ENCODE peak calls at places on chromosomes 1 and 21, in eight cellular contexts. N is activated CD8-positive, alpha-beta memory T cell treated with anti-CD3 and anti-CD28 coated beads for 24 hours; D is epithelial cell of esophagus; B is stimulated activated CD4-positive, alpha-beta T cell treated with anti-CD3 and anti-CD28 coated beads, Interleukin-4, amount 100 ng/mL, for 1 hour; Q is cardiac muscle cell; K is Calu3; H is NCI-H446 treated with DMSO at 0.1 percent for 48 hours; V is adrenal gland. X is an unnamed sample.

GRCh38 chr1:115706774-115707425 is 61.6 kb downstream of the CASQ2 start:
- DNase-seq in H (no peak), K (no peak), V (no peak), Q (peak; percentile 89), N (no peak), B (no peak), D (peak; percentile 60), X (peak; percentile 77)

GRCh38 chr1:5995871-5996630 is 3.8 kb upstream of the NPHP4 start:
- DNase-seq in K (no peak), N (no peak), Q (no peak), V (no peak), D (no peak), B (no peak), H (no peak), X (no peak)

GRCh38 chr1:29096255-29096896 is 27.3 kb downstream of the TMEM200B start:
- DNase-seq in B (no peak), H (peak; percentile 17), N (no peak), K (no peak), V (no peak), Q (no peak), D (no peak), X (no peak)

GRCh38 chr1:11301593-11301992 is 28.6 kb downstream of the UBIAD1 start:
- DNase-seq in N (no peak), V (no peak), Q (no peak), D (no peak), K (no peak), B (no peak), H (no peak), X (no peak)

GRCh38 chr21:37006521-37007291 is at the start of gene RIPPLY3:
- DNase-seq in D (peak; percentile 24), K (peak; percentile 15), H (no peak), V (no peak), Q (peak; percentile 37), B (peak; percentile 27), N (peak; percentile 69), X (no peak)

GRCh38 chr1:168551688-168552087 is 7.9 kb upstream of the XCL2 start:
- DNase-seq in D (no peak), H (no peak), N (no peak), Q (no peak), K (no peak), V (no peak), B (no peak), X (no peak)

GRCh38 chr21:45167796-45168222 is 93.4 kb downstream of the ADARB1 start:
- DNase-seq in H (no peak), V (no peak), N (no peak), K (no peak), D (peak; percentile 16), Q (no peak), B (no peak), X (no peak)

GRCh38 chr1:52551476-52552235 is 1.2 kb downstream of the TUT4 start:
- DNase-seq in H (no peak), V (peak; percentile 41), K (peak; percentile 27), N (no peak), B (peak; percentile 36), Q (peak; percentile 16), D (peak; percentile 66), X (peak; percentile 49)

X was measured in SJCRH30.